ENCODE peak calls at places on chromosomes 2 and 18, in six cellular contexts. I is body of pancreas; A is colonic mucosa; E is naive thymus-derived CD4-positive, alpha-beta T cell; O is pancreas; T is neuronal stem cell. B is an unnamed sample.

GRCh38 chr2:134104754-134105153 is 149.1 kb upstream of the MGAT5 start:
- DNase-seq in T (no peak), E (no peak), O (no peak), A (no peak), I (no peak), B (no peak)

GRCh38 chr2:23941644-23942043 is 1.4 kb downstream of the UBXN2A start:
- DNase-seq in E (no peak), I (no peak), A (no peak), O (no peak), T (no peak), B (no peak)

GRCh38 chr2:166032361-166032760 is 78.8 kb upstream of the TTC21B start:
- DNase-seq in A (no peak), E (no peak), O (no peak), T (no peak), I (no peak), B (no peak)

GRCh38 chr2:241159116-241159515 is 8.8 kb downstream of the PPP1R7 start:
- DNase-seq in A (no peak), I (no peak), E (no peak), T (no peak), O (no peak), B (no peak)

GRCh38 chr2:59920961-59921360 is 632.5 kb downstream of the BCL11A start:
- DNase-seq in T (no peak), I (no peak), E (no peak), O (no peak), A (no peak), B (no peak)

GRCh38 chr2:28982381-28982950 is 1.4 kb downstream of the TOGARAM2 start:
- DNase-seq in A (no peak), E (no peak), T (no peak), I (no peak), O (no peak), B (no peak)

GRCh38 chr2:7612969-7613368 is 695.8 kb downstream of the RNF144A start:
- DNase-seq in O (no peak), T (no peak), E (no peak), I (no peak), A (no peak), B (no peak)

GRCh38 chr2:25808006-25808383 is 70.3 kb downstream of the ASXL2 start:
- DNase-seq in O (no peak), I (no peak), A (no peak), T (no peak), E (no peak), B (no peak)

GRCh38 chr18:51135795-51136194 is 61.7 kb downstream of the MEX3C start:
- DNase-seq in O (no peak), I (no peak), A (no peak), E (no peak), T (no peak), B (no peak)

GRCh38 chr2:189048189-189048588 is 74.0 kb downstream of the COL3A1 start:
- DNase-seq in A (no peak), I (no peak), E (no peak), O (no peak), T (no peak), B (no peak)

GRCh38 chr2:127654838-127655175 is 8.9 kb downstream of the GPR17 start:
- DNase-seq in I (no peak), E (no peak), O (no peak), A (no peak), T (no peak), B (no peak)

GRCh38 chr2:71605173-71605641 is 151.8 kb downstream of the DYSF start:
- DNase-seq in O (peak; percentile 2), I (no peak), A (no peak), E (no peak), T (no peak), B (peak; percentile 6)

GRCh38 chr2:38722271-38723115 is 28.7 kb downstream of the SRSF7 start:
- DNase-seq in O (no peak), I (no peak), T (no peak), A (no peak), E (no peak), B (peak; percentile 6)

GRCh38 chr2:39918886-39919285 is 139.8 kb upstream of the THUMPD2 start:
- DNase-seq in O (no peak), I (no peak), A (no peak), E (no peak), T (no peak), B (no peak)

GRCh38 chr18:42348722-42349121 is 393.7 kb downstream of the PIK3C3 start:
- DNase-seq in O (no peak), T (no peak), A (no peak), I (no peak), E (no peak), B (no peak)

GRCh38 chr2:172215172-172215935 is 112.7 kb upstream of the DLX2 start:
- DNase-seq in O (no peak), I (no peak), T (no peak), A (no peak), E (no peak), B (peak; percentile 77)

GRCh38 chr2:164943289-164943688 is 12.0 kb downstream of the SLC38A11 start:
- DNase-seq in I (no peak), T (no peak), E (no peak), A (no peak), O (no peak), B (no peak)

GRCh38 chr18:74251297-74252031 is 40.3 kb downstream of the CYB5A start:
- DNase-seq in I (peak; percentile 68), E (no peak), T (no peak), O (no peak), A (no peak), B (no peak)

GRCh38 chr18:12276736-12277554 is 22.8 kb downstream of the CIDEA start:
- DNase-seq in T (no peak), I (no peak), E (no peak), O (no peak), A (no peak), B (peak; percentile 32)

GRCh38 chr2:237664151-237664550 is 36.8 kb downstream of the LRRFIP1 start:
- DNase-seq in O (no peak), E (no peak), T (no peak), A (no peak), I (no peak), B (no peak)

DNA sequence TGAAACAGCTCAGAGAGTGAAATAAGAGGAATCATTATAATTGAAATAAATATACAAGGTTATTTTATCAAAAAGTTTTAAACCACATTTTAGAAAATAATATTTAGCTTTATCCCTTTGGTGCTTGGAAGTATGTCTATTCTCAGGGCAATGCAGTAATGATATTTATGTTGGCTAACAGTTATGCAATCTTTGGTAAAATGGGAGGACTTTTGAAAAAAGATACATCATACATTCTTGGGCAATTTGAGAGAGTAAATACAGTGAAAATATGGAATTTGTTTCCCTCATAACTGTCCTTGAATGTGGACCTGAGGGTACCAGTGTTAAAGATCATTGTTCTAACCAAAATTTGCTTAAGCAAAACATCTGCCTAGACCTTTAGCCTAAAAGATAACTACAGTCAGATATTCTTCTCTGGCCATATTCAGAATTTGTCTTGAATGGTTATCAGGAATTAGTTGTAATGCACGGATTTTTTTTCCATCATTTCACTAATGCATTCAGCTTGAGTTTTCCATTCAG is 137.2 kb downstream of the LRRTM1 start:
- DNase-seq in I (no peak), E (no peak), O (no peak), T (no peak), A (no peak), B (no peak)
- H3K27ac ChIP-seq in I (no peak overlapping the region), E (no peak overlapping the region), O (no peak overlapping the region), T (no peak overlapping the region), A (no peak overlapping the region), B (no peak overlapping the region)

DNA sequence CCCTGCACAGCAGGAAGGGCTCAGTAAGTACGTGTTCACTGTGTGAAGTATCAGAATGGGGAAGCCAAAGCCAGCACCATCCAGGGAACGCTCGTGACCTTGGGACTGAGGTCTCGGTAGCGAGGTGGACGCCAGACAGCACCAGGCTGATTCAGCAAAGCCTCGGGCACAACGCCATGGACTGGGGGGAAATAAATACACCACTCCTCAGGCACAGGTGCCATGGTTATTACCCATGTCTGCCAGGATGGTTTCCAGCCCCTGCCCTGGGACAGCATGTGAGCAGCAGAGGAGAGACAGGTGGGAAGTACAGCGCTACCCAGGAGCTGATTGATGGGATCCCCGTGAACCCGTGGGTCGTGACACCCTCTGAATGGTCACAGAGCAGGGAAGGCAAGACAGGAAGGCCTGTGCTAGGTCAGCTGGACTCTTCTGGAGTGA is 53.0 kb downstream of the REEP1 start:
- DNase-seq in T (no peak), I (peak; percentile 27), O (peak; percentile 74), A (no peak), E (no peak), B (no peak)
- H3K4me1 ChIP-seq in T (peaks cover 4% of the 10 kb centered on the region), I (peaks cover 13% of the 10 kb centered on the region), O (no peaks in the 10 kb centered on the region), A (no peaks in the 10 kb centered on the region), E (no peaks in the 10 kb centered on the region), B (no peaks in the 10 kb centered on the region)

DNA sequence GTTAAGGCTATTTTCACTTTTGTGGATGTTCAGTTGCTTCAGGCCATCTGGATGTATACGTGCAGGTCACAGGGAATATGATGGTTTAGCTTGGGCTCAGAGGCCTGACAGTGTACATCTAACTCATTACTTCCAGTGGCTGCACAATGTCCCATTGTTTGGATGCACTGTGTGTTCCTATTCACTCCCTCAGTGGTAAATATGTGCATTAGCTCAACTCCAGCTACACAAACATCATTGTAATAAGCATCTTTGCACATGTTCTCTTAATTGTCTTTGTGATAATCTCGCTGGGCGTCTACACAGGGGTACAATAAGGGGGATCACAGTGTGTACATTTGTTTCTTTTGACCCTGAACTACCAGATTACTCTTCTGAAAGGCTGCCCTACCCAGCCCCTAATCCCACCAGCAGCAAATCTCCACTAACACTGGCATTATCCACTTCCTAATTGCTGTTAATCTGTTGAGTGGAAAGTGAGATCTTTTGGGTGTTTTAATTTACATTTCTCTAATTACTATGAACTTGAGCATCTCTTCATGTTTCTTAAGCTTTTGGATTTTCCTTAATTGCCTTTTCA is 56.1 kb upstream of the POLE4 start:
- DNase-seq in I (no peak), A (no peak), O (no peak), T (no peak), E (no peak), B (no peak)
- H3K27ac ChIP-seq in I (no peak overlapping the region), A (no peak overlapping the region), O (no peak overlapping the region), T (no peak overlapping the region), E (no peak overlapping the region), B (no peak overlapping the region)

DNA sequence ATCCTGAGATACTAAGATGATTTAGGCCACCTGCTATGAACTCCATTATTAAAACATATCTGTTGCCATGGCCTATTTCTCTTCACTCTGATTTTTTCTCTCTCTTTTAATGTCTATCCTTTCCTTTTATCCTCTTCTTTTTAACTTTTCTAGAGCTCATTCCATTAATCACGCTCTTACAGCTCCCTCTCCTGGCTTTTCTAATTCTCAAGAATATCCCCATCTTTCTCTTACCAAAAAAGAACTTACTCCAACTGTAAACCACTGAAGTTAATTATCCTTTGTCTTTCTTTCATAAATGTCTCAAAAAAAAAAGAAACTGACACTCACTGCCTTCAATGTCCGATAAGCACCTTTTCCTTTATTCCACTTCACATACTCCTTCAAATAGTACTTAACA is 7.9 kb downstream of the PPP3R1 start:
- DNase-seq in E (no peak), A (no peak), O (no peak), I (no peak), T (no peak), B (no peak)
- H3K4me1 ChIP-seq in E (peaks cover 82% of the 10 kb centered on the region), A (peaks cover 11% of the 10 kb centered on the region), O (peaks cover 17% of the 10 kb centered on the region), I (peaks cover 70% of the 10 kb centered on the region), T (peaks cover 10% of the 10 kb centered on the region), B (peaks cover 9% of the 10 kb centered on the region)

GRCh38 chr18:29608982-29609381 is 1432.1 kb upstream of the CDH2 start:
- DNase-seq in O (no peak), T (no peak), E (no peak), A (no peak), I (no peak), B (no peak)
- H3K27ac ChIP-seq in O (no peak overlapping the region), T (no peak overlapping the region), E (no peak overlapping the region), A (no peak overlapping the region), I (no peak overlapping the region), B (no peak overlapping the region)

GRCh38 chr2:46338674-46339073 is 41.5 kb downstream of the EPAS1 start:
- DNase-seq in T (no peak), E (no peak), A (no peak), I (peak; percentile 71), O (peak; percentile 63), B (no peak)
- H3K4me1 ChIP-seq in T (peaks cover 6% of the 10 kb centered on the region), E (peaks cover 10% of the 10 kb centered on the region), A (peaks cover 10% of the 10 kb centered on the region), I (peaks cover 70% of the 10 kb centered on the region), O (peaks cover 67% of the 10 kb centered on the region), B (peaks cover 5% of the 10 kb centered on the region)